ENCODE peak calls at places on chromosomes 7 and 10, in four cellular contexts. N is substantia nigra, L is GM10248, C is RWPE1. H is an unnamed sample.

GRCh38 chr7:46658281-46658680 is 737.2 kb upstream of the IGFBP3 start:
- DNase-seq in L (no peak), N (no peak), C (no peak), H (peak)

GRCh38 chr7:149286811-149287400 is 24.9 kb downstream of the ZNF783 start:
- DNase-seq in L (no peak), C (no peak), N (no peak), H (no peak)

GRCh38 chr7:50696810-50697582 is 85.7 kb downstream of the GRB10 start:
- DNase-seq in L (no peak), C (no peak), N (no peak), H (no peak)

GRCh38 chr7:115198143-115198542 is 276.2 kb downstream of the MDFIC start:
- DNase-seq in C (no peak), L (no peak), N (no peak), H (no peak)

GRCh38 chr10:17644485-17644964 is 574 bp downstream of the STAM start:
- DNase-seq in N (no peak), L (peak), C (peak), H (no peak)

GRCh38 chr10:3107426-3107961 is 40.1 kb downstream of the PFKP start:
- DNase-seq in C (peak), L (no peak), N (peak), H (peak)

GRCh38 chr10:72334832-72335393 is 19.8 kb downstream of the DNAJB12 start:
- DNase-seq in N (no peak), C (peak), L (peak), H (peak)

GRCh38 chr10:22414146-22414545 is 68.8 kb downstream of the SPAG6 start:
- DNase-seq in C (no peak), L (no peak), N (no peak), H (no peak)

GRCh38 chr10:101493782-101494281 is 94.2 kb downstream of the POLL start:
- DNase-seq in N (no peak), L (no peak), C (no peak), H (no peak)

GRCh38 chr7:76997381-76998262 is 34.5 kb downstream of the SPDYE17 start:
- DNase-seq in C (no peak), N (no peak), L (peak), H (no peak)

GRCh38 chr10:86056632-86057031 is 310.0 kb downstream of the GRID1 start:
- DNase-seq in C (no peak), N (no peak), L (no peak), H (no peak)

GRCh38 chr10:59675812-59676211 is 33.8 kb downstream of the SLC16A9 start:
- DNase-seq in L (no peak), N (no peak), C (no peak), H (no peak)

GRCh38 chr7:135326636-135327280 is 93.1 kb downstream of the STRA8 start:
- DNase-seq in C (no peak), N (no peak), L (no peak), H (peak)

GRCh38 chr7:74461970-74462706 is 8.4 kb downstream of the GTF2IRD1 start:
- DNase-seq in L (no peak), C (no peak), N (no peak), H (no peak)

GRCh38 chr7:79434098-79434497 is 19.4 kb downstream of the MAGI2 start:
- DNase-seq in C (peak), L (no peak), N (no peak), H (no peak)

GRCh38 chr10:84194424-84195043 is at the start of gene CDHR1:
- DNase-seq in L (peak), N (no peak), C (peak), H (no peak)

GRCh38 chr7:15178065-15178464 is 275.5 kb upstream of the DGKB start:
- DNase-seq in C (no peak), N (no peak), L (no peak), H (no peak)

GRCh38 chr10:124271671-124272070 is 147.1 kb downstream of the OAT start:
- DNase-seq in N (no peak), C (no peak), L (no peak), H (no peak)

GRCh38 chr10:25028711-25029110 is 12.3 kb downstream of the THNSL1 start:
- DNase-seq in L (no peak), N (no peak), C (no peak), H (no peak)